ENCODE peak calls at places on chromosomes 4 and X, in four cellular contexts. One of them, this sample, is unnamed.

GRCh38 chr4:138513535-138513934 is 271.4 kb upstream of the SLC7A11 start:
- DNase-seq in Daoy: no peak
- DNase-seq in hepatocyte: no peak
- DNase-seq in Right ventricle myocardium inferior: no peak
- DNase-seq in this sample: no peak

GRCh38 chr4:47664051-47664826 is 173.6 kb downstream of the CORIN start:
- DNase-seq in Right ventricle myocardium inferior: no peak
- DNase-seq in hepatocyte: no peak
- DNase-seq in Daoy: no peak
- DNase-seq in this sample: no peak

GRCh38 chr4:145565328-145565727 is 53.9 kb upstream of the MMAA start:
- DNase-seq in hepatocyte: no peak
- DNase-seq in Daoy: no peak
- DNase-seq in Right ventricle myocardium inferior: no peak
- DNase-seq in this sample: no peak

GRCh38 chr4:149997881-149998421 is 80.3 kb upstream of the DCLK2 start:
- DNase-seq in Daoy: peak
- DNase-seq in Right ventricle myocardium inferior: no peak
- DNase-seq in hepatocyte: peak
- DNase-seq in this sample: peak

GRCh38 chr4:128776794-128777216 is 32.7 kb upstream of the JADE1 start:
- DNase-seq in Daoy: peak
- DNase-seq in Right ventricle myocardium inferior: peak
- DNase-seq in hepatocyte: peak
- DNase-seq in this sample: no peak

GRCh38 chr4:158015241-158015640 is 157.6 kb downstream of the GASK1B start:
- DNase-seq in hepatocyte: no peak
- DNase-seq in Daoy: peak
- DNase-seq in Right ventricle myocardium inferior: no peak
- DNase-seq in this sample: no peak

GRCh38 chr4:83342476-83342875 is 7.8 kb upstream of the HPSE start:
- DNase-seq in hepatocyte: no peak
- DNase-seq in Right ventricle myocardium inferior: no peak
- DNase-seq in Daoy: no peak
- DNase-seq in this sample: no peak

GRCh38 chrX:10900585-10901289 is 210.4 kb upstream of the HCCS start:
- DNase-seq in hepatocyte: peak
- DNase-seq in Daoy: peak
- DNase-seq in Right ventricle myocardium inferior: no peak
- DNase-seq in this sample: peak

GRCh38 chrX:53080628-53081580 is 1.3 kb upstream of the TSPYL2 start:
- DNase-seq in hepatocyte: no peak
- DNase-seq in Right ventricle myocardium inferior: no peak
- DNase-seq in Daoy: no peak
- DNase-seq in this sample: no peak

GRCh38 chr4:87073570-87074470 is 139.0 kb downstream of the AFF1 start:
- DNase-seq in Right ventricle myocardium inferior: peak
- DNase-seq in Daoy: no peak
- DNase-seq in hepatocyte: no peak
- DNase-seq in this sample: no peak

GRCh38 chr4:128521156-128521555 is 233.5 kb upstream of the PGRMC2 start:
- DNase-seq in hepatocyte: no peak
- DNase-seq in Daoy: no peak
- DNase-seq in Right ventricle myocardium inferior: no peak
- DNase-seq in this sample: peak

GRCh38 chrX:17448188-17448587 is 73.2 kb downstream of the NHS start:
- DNase-seq in Right ventricle myocardium inferior: no peak
- DNase-seq in Daoy: no peak
- DNase-seq in hepatocyte: no peak
- DNase-seq in this sample: no peak

GRCh38 chrX:69158166-69159040 is 6.8 kb downstream of the PJA1 start:
- DNase-seq in Right ventricle myocardium inferior: no peak
- DNase-seq in hepatocyte: peak
- DNase-seq in Daoy: peak
- DNase-seq in this sample: peak

GRCh38 chr4:140343303-140343702 is 30.1 kb upstream of the SCOC start:
- DNase-seq in hepatocyte: peak
- DNase-seq in Right ventricle myocardium inferior: no peak
- DNase-seq in Daoy: peak
- DNase-seq in this sample: peak

GRCh38 chrX:33183366-33183765 is 28.0 kb downstream of the DMD start:
- DNase-seq in Daoy: peak
- DNase-seq in Right ventricle myocardium inferior: no peak
- DNase-seq in hepatocyte: peak
- DNase-seq in this sample: peak

GRCh38 chr4:184472540-184473264 is 1.6 kb downstream of the IRF2 start:
- DNase-seq in Right ventricle myocardium inferior: peak
- DNase-seq in Daoy: peak
- DNase-seq in hepatocyte: peak
- DNase-seq in this sample: peak

GRCh38 chr4:95585016-95585695 is 36.4 kb upstream of the UNC5C start:
- DNase-seq in Daoy: no peak
- DNase-seq in Right ventricle myocardium inferior: no peak
- DNase-seq in hepatocyte: no peak
- DNase-seq in this sample: no peak

GRCh38 chrX:344371-344901 is 25.8 kb upstream of the GTPBP6 start:
- DNase-seq in Right ventricle myocardium inferior: peak
- DNase-seq in hepatocyte: no peak
- DNase-seq in Daoy: no peak
- DNase-seq in this sample: no peak

GRCh38 chr4:166538491-166539005 is 665.5 kb downstream of the TLL1 start:
- DNase-seq in Right ventricle myocardium inferior: no peak
- DNase-seq in Daoy: peak
- DNase-seq in hepatocyte: no peak
- DNase-seq in this sample: peak

This sample was measured in mesendoderm.